ENCODE peak calls at places on chromosomes 16 and 17, in six cellular contexts. B is stimulated activated CD8-positive, alpha-beta memory T cell treated with anti-CD3 and anti-CD28 coated beads, Interleukin-15, amount 100 ng/mL, for 1 hour; A is M059J; W is stimulated activated CD4-positive, alpha-beta T cell treated with anti-CD3 and anti-CD28 coated beads, Interleukin-4, amount 100 ng/mL, for 4 hours; V is NB4; P is SK-N-DZ. U is an unnamed sample.

GRCh38 chr17:17506181-17506741 is 10.1 kb upstream of the RASD1 start:
- DNase-seq in V (no peak), B (no peak), A (no peak), W (no peak), P (no peak), U (no peak)

GRCh38 chr17:73625975-73626706 is 18.1 kb downstream of the SDK2 start:
- DNase-seq in A (no peak), B (no peak), W (no peak), V (no peak), P (no peak), U (no peak)

GRCh38 chr16:31201511-31202401 is 804 bp downstream of the PYCARD start:
- DNase-seq in V (peak), P (no peak), A (no peak), B (no peak), W (peak), U (peak)

GRCh38 chr16:67761924-67762323 is 42.8 kb upstream of the GFOD2 start:
- DNase-seq in B (no peak), V (no peak), A (no peak), W (no peak), P (no peak), U (no peak)

GRCh38 chr17:42774066-42774750 is 959 bp downstream of the VPS25 start:
- DNase-seq in W (no peak), V (no peak), P (no peak), B (no peak), A (peak), U (no peak)

GRCh38 chr17:3815122-3815521 is 14.1 kb upstream of the ITGAE start:
- DNase-seq in V (no peak), P (no peak), A (no peak), W (no peak), B (no peak), U (no peak)

GRCh38 chr17:57671546-57672204 is 73.4 kb downstream of the CCDC182 start:
- DNase-seq in B (peak), W (peak), V (peak), P (peak), A (peak), U (peak)

GRCh38 chr17:3197219-3197618 is at the start of gene OR1A2:
- DNase-seq in A (no peak), B (no peak), V (no peak), W (no peak), P (no peak), U (no peak)

GRCh38 chr16:85986931-85987749 is 88.2 kb downstream of the IRF8 start:
- DNase-seq in V (peak), B (peak), A (peak), P (no peak), W (peak), U (peak)

GRCh38 chr16:65355706-65356105 is 233.8 kb upstream of the CDH11 start:
- DNase-seq in B (no peak), W (no peak), P (no peak), A (no peak), V (no peak), U (no peak)

GRCh38 chr17:37368577-37368976 is 7.2 kb upstream of the C17orf78 start:
- DNase-seq in W (no peak), B (no peak), A (no peak), V (peak), P (no peak), U (no peak)

GRCh38 chr17:41785091-41785875 is 1.2 kb downstream of the JUP start:
- DNase-seq in V (peak), A (no peak), W (no peak), B (no peak), P (peak), U (peak)

GRCh38 chr17:27455914-27456680 is at the start of gene KSR1:
- DNase-seq in A (peak), P (peak), V (peak), B (peak), W (peak), U (peak)

GRCh38 chr17:80220709-80221215 is 535 bp downstream of the SLC26A11 start:
- DNase-seq in V (no peak), W (peak), A (no peak), B (no peak), P (no peak), U (no peak)

GRCh38 chr17:57211543-57211942 is 44.8 kb upstream of the MSI2 start:
- DNase-seq in A (peak), P (no peak), W (no peak), B (no peak), V (no peak), U (no peak)

GRCh38 chr17:65723356-65723928 is 162.0 kb upstream of the AXIN2 start:
- DNase-seq in B (no peak), W (no peak), V (no peak), P (no peak), A (peak), U (no peak)

GRCh38 chr16:23296994-23297393 is 5.1 kb upstream of the SCNN1B start:
- DNase-seq in V (peak), B (no peak), P (peak), A (no peak), W (no peak), U (no peak)

GRCh38 chr17:39069114-39069756 is 82.2 kb downstream of the PLXDC1 start:
- DNase-seq in P (peak), W (no peak), B (no peak), V (peak), A (peak), U (no peak)

GRCh38 chr17:10415161-10415560 is 6.6 kb downstream of the MYH8 start:
- DNase-seq in V (no peak), B (no peak), W (no peak), P (no peak), A (no peak), U (no peak)

GRCh38 chr17:59972778-59973177 is 8.2 kb upstream of the RNFT1 start:
- DNase-seq in B (no peak), A (peak), V (no peak), P (no peak), W (no peak), U (no peak)

GRCh38 chr17:18920911-18921441 is 31.0 kb upstream of the SLC5A10 start:
- DNase-seq in P (no peak), B (no peak), V (no peak), W (no peak), A (peak), U (no peak)

GRCh38 chr17:76023900-76024237 is 3.2 kb downstream of the EVPL start:
- DNase-seq in A (no peak), W (no peak), V (no peak), P (no peak), B (no peak), U (no peak)

GRCh38 chr16:12176051-12176450 is 199.5 kb downstream of the SNX29 start:
- DNase-seq in V (no peak), P (no peak), A (peak), B (no peak), W (no peak), U (no peak)

GRCh38 chr17:72126575-72127486 is 6.0 kb downstream of the SOX9 start:
- DNase-seq in W (no peak), V (no peak), P (no peak), B (no peak), A (peak), U (no peak)

GRCh38 chr17:50363217-50364060 is 9.5 kb downstream of the MRPL27 start:
- DNase-seq in W (no peak), B (no peak), A (peak), V (peak), P (peak), U (no peak)

GRCh38 chr16:63302841-63303240 is 1266.6 kb upstream of the CDH8 start:
- DNase-seq in W (no peak), V (no peak), P (no peak), A (no peak), B (no peak), U (no peak)

GRCh38 chr17:58364270-58364942 is 12.4 kb upstream of the SUPT4H1 start:
- DNase-seq in A (no peak), B (no peak), W (no peak), P (no peak), V (no peak), U (no peak)

GRCh38 chr17:50554201-50554600 is 6.3 kb upstream of the CACNA1G start:
- DNase-seq in W (no peak), A (no peak), V (no peak), B (no peak), P (no peak), U (no peak)

GRCh38 chr16:88432753-88433152 is 20.3 kb upstream of the ZFPM1 start:
- DNase-seq in A (no peak), V (no peak), P (no peak), B (no peak), W (no peak), U (no peak)

GRCh38 chr16:84277244-84277823 is 17.3 kb upstream of the WFDC1 start:
- DNase-seq in P (peak), V (peak), B (peak), A (peak), W (peak), U (peak)

GRCh38 chr16:79519448-79519847 is 81.1 kb downstream of the MAF start:
- DNase-seq in V (peak), W (no peak), B (no peak), P (no peak), A (peak), U (no peak)

GRCh38 chr16:68364601-68364998 is 53.8 kb downstream of the PRMT7 start:
- DNase-seq in P (no peak), W (no peak), V (peak), B (no peak), A (no peak), U (no peak)

GRCh38 chr16:70453891-70454220 is 539 bp upstream of the FCSK start:
- DNase-seq in W (no peak), V (no peak), P (no peak), A (no peak), B (no peak), U (no peak)